ENCODE peak calls at places on chromosomes 2 and 18, in five cellular contexts. F, D, B, X and H are unnamed samples.

GRCh38 chr2:151637284-151637781 is 96.9 kb downstream of the NEB start:
- DNase-seq in D (no peak), F (no peak), B (no peak), X (no peak), H (no peak)

GRCh38 chr2:233952335-233952734 is 35.2 kb downstream of the TRPM8 start:
- DNase-seq in F (no peak), B (no peak), D (no peak), X (no peak), H (no peak)

GRCh38 chr2:132779206-132779605 is 109.2 kb upstream of the LYPD1 start:
- DNase-seq in F (no peak), D (no peak), B (no peak), X (no peak), H (no peak)

GRCh38 chr2:108407864-108408729 is 30.3 kb downstream of the SULT1C4 start:
- DNase-seq in F (peak), X (no peak), D (no peak), B (no peak), H (no peak)

GRCh38 chr2:122307772-122308171 is 552.3 kb downstream of the TSN start:
- DNase-seq in B (no peak), D (no peak), X (no peak), F (no peak), H (no peak)

GRCh38 chr18:58054041-58054733 is 10.2 kb downstream of the NEDD4L start:
- DNase-seq in X (no peak), B (no peak), D (no peak), F (peak), H (peak)

GRCh38 chr18:10872297-10872696 is 277.1 kb downstream of the PIEZO2 start:
- DNase-seq in F (no peak), X (no peak), D (no peak), B (no peak), H (no peak)

GRCh38 chr18:8658858-8659485 is 46.4 kb upstream of the MTCL1 start:
- DNase-seq in D (no peak), F (no peak), X (no peak), B (peak), H (no peak)

GRCh38 chr2:176911-177310 is 86.9 kb downstream of the SH3YL1 start:
- DNase-seq in F (no peak), D (no peak), X (no peak), B (no peak), H (no peak)

GRCh38 chr2:19357383-19358241 is 811 bp downstream of the OSR1 start:
- DNase-seq in B (no peak), X (peak), F (peak), D (no peak), H (peak)

GRCh38 chr2:75560768-75561565 is at the start of gene EVA1A:
- DNase-seq in B (peak), X (peak), F (peak), D (no peak), H (peak)